ENCODE peak calls at places on chromosomes 16 and 17, in four cellular contexts. J is heart right ventricle, W is ovary, I is progenitor cell of endocrine pancreas. A is an unnamed sample.

GRCh38 chr16:79600636-79601091 is at the start of gene MAF:
- DNase-seq in J (peak; percentile 85), I (peak; percentile 73), W (peak; percentile 90), A (peak; percentile 89)

GRCh38 chr17:50459756-50460155 is 8.9 kb downstream of the CHAD start:
- DNase-seq in I (no peak), W (no peak), J (no peak), A (no peak)

GRCh38 chr17:68385490-68386215 is 71.6 kb downstream of the WIPI1 start:
- DNase-seq in W (no peak), I (no peak), J (no peak), A (no peak)

GRCh38 chr16:88013766-88014165 is 62.5 kb downstream of the BANP start:
- DNase-seq in W (no peak), J (no peak), I (no peak), A (no peak)

GRCh38 chr17:81094224-81094743 is 59.3 kb downstream of the BAIAP2 start:
- DNase-seq in J (no peak), I (no peak), W (no peak), A (no peak)

GRCh38 chr17:751269-752001 is 629 bp downstream of the GEMIN4 start:
- DNase-seq in W (no peak), I (no peak), J (no peak), A (peak; percentile 26)

GRCh38 chr17:9298135-9298534 is 276.8 kb downstream of the NTN1 start:
- DNase-seq in I (no peak), W (no peak), J (no peak), A (no peak)

GRCh38 chr17:2685696-2686095 is 25.9 kb downstream of the CLUH start:
- DNase-seq in I (no peak), J (peak; percentile 20), W (no peak), A (no peak)

GRCh38 chr17:57455063-57455914 is 199.0 kb downstream of the MSI2 start:
- DNase-seq in J (no peak), I (no peak), W (peak; percentile 50), A (no peak)

GRCh38 chr16:84806256-84806889 is 13.4 kb upstream of the CRISPLD2 start:
- DNase-seq in I (no peak), J (peak; percentile 53), W (no peak), A (peak; percentile 52)

GRCh38 chr17:42130310-42130936 is 7.8 kb downstream of the HSPB9 start:
- DNase-seq in I (no peak), J (no peak), W (no peak), A (no peak)
- TF ChIP-seq CTCF in I (no peak), J (no peak), W (no peak), A (no peak)

GRCh38 chr16:90019201-90019542 is at the start of gene DBNDD1:
- DNase-seq in J (no peak), W (no peak), I (peak; percentile 35), A (no peak)

GRCh38 chr16:90020260-90020837 is 1.1 kb upstream of the DBNDD1 start:
- DNase-seq in W (no peak), J (no peak), I (no peak), A (no peak)

GRCh38 chr16:90018297-90019200 is 707 bp downstream of the DBNDD1 start:
- DNase-seq in I (peak; percentile 23), W (no peak), J (no peak), A (no peak)

GRCh38 chr16:90020838-90021382 is 1.7 kb upstream of the DBNDD1 start:
- DNase-seq in W (no peak), I (no peak), J (no peak), A (no peak)

GRCh38 chr16:90019543-90020259 is 445 bp upstream of the DBNDD1 start:
- DNase-seq in J (peak; percentile 40), I (peak; percentile 74), W (peak; percentile 59), A (no peak)
- TF ChIP-seq CTCF in J (peak; percentile 27), I (peak; percentile 51), W (no peak), A (peak; percentile 38)

DNA sequence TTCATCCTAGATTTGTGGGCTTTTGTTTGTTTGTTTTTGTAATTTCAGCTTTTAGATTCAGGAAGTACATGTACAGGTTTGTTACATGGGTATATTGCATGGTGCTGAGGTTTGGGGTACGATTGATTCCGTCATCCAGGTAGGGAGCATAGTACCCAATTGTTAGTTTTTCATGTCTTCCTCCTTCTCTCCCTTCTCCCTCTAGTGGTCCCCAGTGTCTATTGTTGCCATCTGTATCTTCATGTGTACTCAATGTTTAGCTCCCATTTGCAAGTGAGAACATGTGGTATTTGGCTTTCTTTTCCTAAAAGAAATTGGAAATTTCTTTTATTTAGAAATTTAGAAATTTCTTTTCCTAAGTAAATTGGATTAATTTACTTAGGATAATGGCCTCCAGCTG is 37.1 kb upstream of the BCAS3 start:
- DNase-seq in J (no peak), I (no peak), W (no peak), A (no peak)
- TF ChIP-seq CTCF in J (peak; percentile 15), I (peak; percentile 49), W (no peak), A (peak; percentile 33)

GRCh38 chr17:63943745-63944144 is 11.6 kb upstream of the CD79B start:
- DNase-seq in J (no peak), W (no peak), I (no peak), A (no peak)
- TF ChIP-seq CTCF in J (peak; percentile 7), W (no peak), I (peak; percentile 32), A (no peak)

A was measured in left ventricle myocardium inferior.